ENCODE peak calls at places on chromosomes 6 and 20, in seven cellular contexts. One of them, this sample, is unnamed.

GRCh38 chr20:39206899-39207564 is 244.9 kb downstream of the DHX35 start:
- DNase-seq in H1: no peak
- DNase-seq in upper lobe of left lung: no peak
- DNase-seq in stomach: peak
- DNase-seq in esophagus muscularis mucosa: no peak
- DNase-seq in breast epithelium: no peak
- DNase-seq in endothelial cell of umbilical vein: no peak
- DNase-seq in this sample: no peak

GRCh38 chr20:33668087-33668790 is 1.5 kb downstream of the ACTL10 start:
- DNase-seq in H1: peak
- DNase-seq in upper lobe of left lung: no peak
- DNase-seq in stomach: peak
- DNase-seq in esophagus muscularis mucosa: peak
- DNase-seq in breast epithelium: peak
- DNase-seq in endothelial cell of umbilical vein: no peak
- DNase-seq in this sample: no peak

GRCh38 chr20:62232194-62232593 is 6.1 kb upstream of the OSBPL2 start:
- DNase-seq in H1: no peak
- DNase-seq in upper lobe of left lung: no peak
- DNase-seq in stomach: peak
- DNase-seq in esophagus muscularis mucosa: no peak
- DNase-seq in breast epithelium: peak
- DNase-seq in endothelial cell of umbilical vein: no peak
- DNase-seq in this sample: no peak

GRCh38 chr20:50260480-50261221 is 70.0 kb downstream of the CEBPB start:
- DNase-seq in H1: no peak
- DNase-seq in upper lobe of left lung: no peak
- DNase-seq in stomach: no peak
- DNase-seq in esophagus muscularis mucosa: no peak
- DNase-seq in breast epithelium: no peak
- DNase-seq in endothelial cell of umbilical vein: no peak
- DNase-seq in this sample: no peak

GRCh38 chr6:22367331-22367730 is 70.5 kb upstream of the PRL start:
- DNase-seq in H1: no peak
- DNase-seq in upper lobe of left lung: no peak
- DNase-seq in stomach: no peak
- DNase-seq in esophagus muscularis mucosa: no peak
- DNase-seq in breast epithelium: no peak
- DNase-seq in endothelial cell of umbilical vein: no peak
- DNase-seq in this sample: no peak

GRCh38 chr6:142756215-142756630 is 188.8 kb downstream of the HIVEP2 start:
- DNase-seq in H1: no peak
- DNase-seq in upper lobe of left lung: no peak
- DNase-seq in stomach: no peak
- DNase-seq in esophagus muscularis mucosa: no peak
- DNase-seq in breast epithelium: no peak
- DNase-seq in endothelial cell of umbilical vein: peak
- DNase-seq in this sample: no peak

GRCh38 chr6:88494401-88495140 is 328.4 kb upstream of the CNR1 start:
- DNase-seq in H1: no peak
- DNase-seq in upper lobe of left lung: no peak
- DNase-seq in stomach: no peak
- DNase-seq in esophagus muscularis mucosa: no peak
- DNase-seq in breast epithelium: no peak
- DNase-seq in endothelial cell of umbilical vein: no peak
- DNase-seq in this sample: no peak

GRCh38 chr20:2840967-2841531 is 504 bp downstream of the VPS16 start:
- DNase-seq in H1: peak
- DNase-seq in upper lobe of left lung: peak
- DNase-seq in stomach: peak
- DNase-seq in esophagus muscularis mucosa: peak
- DNase-seq in breast epithelium: no peak
- DNase-seq in endothelial cell of umbilical vein: peak
- DNase-seq in this sample: peak

GRCh38 chr6:134063966-134064445 is 11.6 kb upstream of the SLC2A12 start:
- DNase-seq in H1: no peak
- DNase-seq in upper lobe of left lung: no peak
- DNase-seq in stomach: peak
- DNase-seq in esophagus muscularis mucosa: no peak
- DNase-seq in breast epithelium: no peak
- DNase-seq in endothelial cell of umbilical vein: peak
- DNase-seq in this sample: peak

GRCh38 chr6:84220809-84221409 is 6.5 kb downstream of the CEP162 start:
- DNase-seq in H1: no peak
- DNase-seq in upper lobe of left lung: no peak
- DNase-seq in stomach: no peak
- DNase-seq in esophagus muscularis mucosa: no peak
- DNase-seq in breast epithelium: no peak
- DNase-seq in endothelial cell of umbilical vein: peak
- DNase-seq in this sample: no peak

GRCh38 chr20:49893242-49894072 is 21.9 kb downstream of the SPATA2 start:
- DNase-seq in H1: no peak
- DNase-seq in upper lobe of left lung: peak
- DNase-seq in stomach: no peak
- DNase-seq in esophagus muscularis mucosa: no peak
- DNase-seq in breast epithelium: peak
- DNase-seq in endothelial cell of umbilical vein: no peak
- DNase-seq in this sample: no peak

GRCh38 chr20:4513720-4514119 is 208.0 kb upstream of the PRND start:
- DNase-seq in H1: no peak
- DNase-seq in upper lobe of left lung: no peak
- DNase-seq in stomach: no peak
- DNase-seq in esophagus muscularis mucosa: no peak
- DNase-seq in breast epithelium: no peak
- DNase-seq in endothelial cell of umbilical vein: peak
- DNase-seq in this sample: no peak

GRCh38 chr6:90162648-90163409 is 133.8 kb downstream of the BACH2 start:
- DNase-seq in H1: no peak
- DNase-seq in upper lobe of left lung: no peak
- DNase-seq in stomach: no peak
- DNase-seq in esophagus muscularis mucosa: no peak
- DNase-seq in breast epithelium: no peak
- DNase-seq in endothelial cell of umbilical vein: no peak
- DNase-seq in this sample: no peak

GRCh38 chr6:125287718-125288117 is 14.0 kb downstream of the HDDC2 start:
- DNase-seq in H1: no peak
- DNase-seq in upper lobe of left lung: peak
- DNase-seq in stomach: no peak
- DNase-seq in esophagus muscularis mucosa: no peak
- DNase-seq in breast epithelium: no peak
- DNase-seq in endothelial cell of umbilical vein: no peak
- DNase-seq in this sample: no peak

GRCh38 chr6:141413196-141413595 is 719.5 kb upstream of the GJE1 start:
- DNase-seq in H1: no peak
- DNase-seq in upper lobe of left lung: no peak
- DNase-seq in stomach: no peak
- DNase-seq in esophagus muscularis mucosa: no peak
- DNase-seq in breast epithelium: no peak
- DNase-seq in endothelial cell of umbilical vein: no peak
- DNase-seq in this sample: no peak

GRCh38 chr6:137218473-137218916 is 690 bp downstream of the IFNGR1 start:
- DNase-seq in H1: no peak
- DNase-seq in upper lobe of left lung: no peak
- DNase-seq in stomach: no peak
- DNase-seq in esophagus muscularis mucosa: peak
- DNase-seq in breast epithelium: no peak
- DNase-seq in endothelial cell of umbilical vein: peak
- DNase-seq in this sample: peak

GRCh38 chr20:46580613-46581012 is 30.2 kb upstream of the OCSTAMP start:
- DNase-seq in H1: no peak
- DNase-seq in upper lobe of left lung: no peak
- DNase-seq in stomach: no peak
- DNase-seq in esophagus muscularis mucosa: no peak
- DNase-seq in breast epithelium: no peak
- DNase-seq in endothelial cell of umbilical vein: no peak
- DNase-seq in this sample: no peak

DNA sequence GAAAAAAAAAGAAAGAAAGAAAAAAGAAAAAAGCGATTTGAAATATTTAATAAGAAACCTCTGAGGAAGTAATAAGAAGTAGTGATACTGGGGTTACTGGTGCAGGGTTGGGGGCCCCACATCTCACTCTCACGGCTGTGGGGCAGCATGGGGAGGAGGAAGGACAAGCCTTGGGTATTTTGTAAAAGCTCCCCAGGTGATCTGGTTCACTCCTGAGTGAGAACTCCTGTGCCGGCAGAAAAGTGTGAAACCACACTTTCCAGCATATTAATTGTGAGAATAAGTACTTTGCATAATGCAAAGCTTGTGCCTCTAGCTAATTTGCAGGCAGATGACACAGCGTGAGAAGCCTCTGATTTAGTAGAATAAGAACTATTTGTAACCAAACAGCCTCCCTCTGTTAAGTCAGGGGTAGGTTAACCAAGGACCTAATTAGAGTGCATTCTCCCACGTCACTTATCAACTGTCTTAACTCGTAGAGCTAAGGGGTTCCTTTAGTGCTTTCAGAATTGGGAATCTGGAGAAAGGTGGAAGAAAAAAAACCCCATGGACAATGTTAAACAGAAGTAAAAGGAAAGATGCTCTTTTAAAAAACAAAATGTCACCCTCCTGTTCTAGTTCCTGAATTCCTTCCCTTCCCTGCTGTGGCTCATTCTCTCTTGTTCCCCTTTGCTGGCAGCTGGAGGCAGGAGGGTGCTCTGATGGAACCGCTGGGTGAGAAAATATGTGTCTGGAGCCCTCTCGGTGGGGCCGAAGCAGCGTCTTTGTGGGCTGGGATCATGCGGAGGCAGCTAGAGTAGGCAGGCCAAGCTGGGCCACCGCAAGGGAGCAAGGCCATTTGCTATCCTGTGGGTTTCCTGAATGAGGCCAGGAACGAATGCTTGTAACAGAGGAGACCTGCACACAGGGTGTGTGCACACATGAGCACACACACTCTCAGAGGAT is 108.7 kb downstream of the FYN start:
- DNase-seq in H1: no peak
- DNase-seq in upper lobe of left lung: peak
- DNase-seq in stomach: no peak
- DNase-seq in esophagus muscularis mucosa: no peak
- DNase-seq in breast epithelium: no peak
- DNase-seq in endothelial cell of umbilical vein: no peak
- DNase-seq in this sample: peak
- H3K27ac ChIP-seq in H1: no peak
- H3K27ac ChIP-seq in upper lobe of left lung: peak
- H3K27ac ChIP-seq in stomach: peak
- H3K27ac ChIP-seq in esophagus muscularis mucosa: no peak
- H3K27ac ChIP-seq in breast epithelium: no peak
- H3K27ac ChIP-seq in endothelial cell of umbilical vein: no peak
- H3K27ac ChIP-seq in this sample: peak

DNA sequence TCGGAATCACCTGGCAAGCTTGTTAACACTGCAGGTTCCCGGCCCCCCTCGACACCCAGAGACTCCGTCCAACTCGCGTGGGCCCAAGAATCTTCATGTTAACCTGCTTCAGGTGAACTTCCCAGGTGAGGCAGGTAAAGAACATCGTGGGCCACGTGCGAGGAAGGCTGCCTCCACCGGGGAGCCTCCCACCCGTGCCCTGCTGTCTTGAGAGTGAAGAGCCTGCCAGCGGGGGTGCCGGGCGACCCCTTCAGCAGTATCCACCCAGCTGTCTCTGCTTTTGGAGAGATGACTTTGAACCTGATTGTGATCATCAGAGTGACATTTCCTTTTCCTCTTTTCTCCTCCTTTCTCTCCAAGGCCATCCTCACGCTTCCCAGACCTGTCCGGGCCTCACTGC is 22.9 kb upstream of the RTF2 start:
- DNase-seq in H1: no peak
- DNase-seq in upper lobe of left lung: peak
- DNase-seq in stomach: no peak
- DNase-seq in esophagus muscularis mucosa: no peak
- DNase-seq in breast epithelium: no peak
- DNase-seq in endothelial cell of umbilical vein: no peak
- DNase-seq in this sample: no peak
- TF ChIP-seq POLR2AphosphoS5 in H1: no peak
- TF ChIP-seq POLR2AphosphoS5 in upper lobe of left lung: no peak
- TF ChIP-seq POLR2AphosphoS5 in stomach: no peak
- TF ChIP-seq POLR2AphosphoS5 in esophagus muscularis mucosa: no peak
- TF ChIP-seq POLR2AphosphoS5 in breast epithelium: no peak
- TF ChIP-seq POLR2AphosphoS5 in endothelial cell of umbilical vein: no peak
- TF ChIP-seq POLR2AphosphoS5 in this sample: no peak

GRCh38 chr6:135181333-135182119 is 418 bp downstream of the MYB start:
- DNase-seq in H1: no peak
- DNase-seq in upper lobe of left lung: peak
- DNase-seq in stomach: no peak
- DNase-seq in esophagus muscularis mucosa: no peak
- DNase-seq in breast epithelium: no peak
- DNase-seq in endothelial cell of umbilical vein: peak
- DNase-seq in this sample: peak
- TF ChIP-seq POLR2A in H1: no peak
- TF ChIP-seq POLR2A in upper lobe of left lung: no peak
- TF ChIP-seq POLR2A in stomach: no peak
- TF ChIP-seq POLR2A in esophagus muscularis mucosa: no peak
- TF ChIP-seq POLR2A in breast epithelium: no peak
- TF ChIP-seq POLR2A in endothelial cell of umbilical vein: no peak
- TF ChIP-seq POLR2A in this sample: peak

DNA sequence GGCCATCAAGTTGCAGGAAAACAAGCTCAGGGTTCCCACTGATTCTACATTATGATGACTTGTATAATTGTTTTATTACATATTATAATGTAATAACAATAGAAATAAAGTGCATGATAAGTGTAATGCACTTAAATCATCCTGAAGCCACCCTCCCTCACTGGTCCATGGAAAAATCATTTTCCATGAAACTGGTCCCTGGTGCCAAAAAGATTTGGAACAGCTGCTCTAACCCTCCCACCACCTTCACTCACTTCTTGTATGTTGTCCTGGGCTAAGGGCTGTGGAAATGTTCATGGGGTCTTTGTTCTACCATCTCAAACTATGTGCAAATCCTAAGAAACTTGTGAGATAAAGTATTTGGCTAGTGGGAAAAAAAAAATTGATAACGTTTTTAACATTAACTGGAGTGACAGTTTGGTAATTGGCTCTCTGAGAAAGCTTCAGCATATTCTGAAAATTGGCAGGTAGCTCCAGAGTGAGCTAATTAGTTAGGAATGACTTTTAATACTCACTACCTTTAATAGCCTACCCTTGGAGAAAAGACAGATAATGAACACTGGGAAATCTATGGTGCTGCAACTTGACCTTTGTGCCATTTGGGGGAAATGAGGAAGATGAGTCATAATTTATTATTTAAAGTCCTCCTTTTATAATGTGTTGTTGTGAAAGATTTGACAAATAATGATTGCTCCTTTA is 134.0 kb downstream of the LRRC1 start:
- DNase-seq in H1: no peak
- DNase-seq in upper lobe of left lung: no peak
- DNase-seq in stomach: no peak
- DNase-seq in esophagus muscularis mucosa: no peak
- DNase-seq in breast epithelium: no peak
- DNase-seq in endothelial cell of umbilical vein: peak
- DNase-seq in this sample: no peak
- H3K27ac ChIP-seq in H1: no peak
- H3K27ac ChIP-seq in upper lobe of left lung: no peak
- H3K27ac ChIP-seq in stomach: no peak
- H3K27ac ChIP-seq in esophagus muscularis mucosa: no peak
- H3K27ac ChIP-seq in breast epithelium: peak
- H3K27ac ChIP-seq in endothelial cell of umbilical vein: peak
- H3K27ac ChIP-seq in this sample: no peak

This sample was measured in transverse colon.